ENCODE peak calls at places on chromosomes 5 and 9, in four cellular contexts. J is AG04449, G is GM12865, Y is fibroblast of lung. M is an unnamed sample.

GRCh38 chr9:120402741-120403542 is 177.0 kb downstream of the CDK5RAP2 start:
- DNase-seq in J (peak), Y (peak), G (no peak), M (no peak)

GRCh38 chr9:36992501-36993316 is 41.4 kb downstream of the PAX5 start:
- DNase-seq in J (no peak), Y (no peak), G (peak), M (no peak)

GRCh38 chr9:16421534-16421933 is 448.9 kb downstream of the BNC2 start:
- DNase-seq in J (no peak), Y (peak), G (peak), M (no peak)

GRCh38 chr5:142981886-142982820 is 212.0 kb downstream of the ARHGAP26 start:
- DNase-seq in J (no peak), G (no peak), Y (peak), M (no peak)

GRCh38 chr9:37574241-37574721 is 1.9 kb downstream of the FBXO10 start:
- DNase-seq in G (no peak), Y (peak), J (no peak), M (no peak)

GRCh38 chr5:56908942-56909293 is 478 bp upstream of the SETD9 start:
- DNase-seq in G (no peak), J (no peak), Y (no peak), M (no peak)

GRCh38 chr5:149633671-149634350 is 52.5 kb downstream of the ARHGEF37 start:
- DNase-seq in Y (peak), J (no peak), G (no peak), M (no peak)

GRCh38 chr5:90940227-90940995 is 381.8 kb downstream of the ADGRV1 start:
- DNase-seq in G (peak), J (no peak), Y (peak), M (peak)

GRCh38 chr9:73906671-73907070 is 590.5 kb upstream of the RORB start:
- DNase-seq in G (no peak), Y (no peak), J (no peak), M (no peak)

GRCh38 chr5:129951039-129951438 is 46.8 kb downstream of the CHSY3 start:
- DNase-seq in Y (no peak), J (no peak), G (no peak), M (no peak)

GRCh38 chr5:157177935-157178334 is 2.7 kb upstream of the ITK start:
- DNase-seq in Y (no peak), G (no peak), J (no peak), M (no peak)

GRCh38 chr9:116499986-116500871 is 186.9 kb upstream of the TRIM32 start:
- DNase-seq in G (no peak), Y (peak), J (no peak), M (no peak)

GRCh38 chr5:169803077-169803981 is 166.3 kb downstream of the DOCK2 start:
- DNase-seq in Y (peak), G (no peak), J (peak), M (no peak)

GRCh38 chr5:95392593-95393182 is 1.5 kb downstream of the FAM81B start:
- DNase-seq in J (no peak), Y (peak), G (no peak), M (no peak)

GRCh38 chr5:119074419-119074818 is 3.5 kb downstream of the DMXL1 start:
- DNase-seq in G (peak), Y (no peak), J (no peak), M (peak)

GRCh38 chr5:148849461-148849860 is 23.1 kb downstream of the ADRB2 start:
- DNase-seq in J (no peak), Y (no peak), G (no peak), M (no peak)

GRCh38 chr9:18849910-18850677 is 182.9 kb downstream of the SAXO1 start:
- DNase-seq in J (no peak), Y (no peak), G (no peak), M (no peak)

GRCh38 chr9:132912131-132912530 is 32.3 kb downstream of the TSC1 start:
- DNase-seq in Y (no peak), J (no peak), G (no peak), M (no peak)

DNA sequence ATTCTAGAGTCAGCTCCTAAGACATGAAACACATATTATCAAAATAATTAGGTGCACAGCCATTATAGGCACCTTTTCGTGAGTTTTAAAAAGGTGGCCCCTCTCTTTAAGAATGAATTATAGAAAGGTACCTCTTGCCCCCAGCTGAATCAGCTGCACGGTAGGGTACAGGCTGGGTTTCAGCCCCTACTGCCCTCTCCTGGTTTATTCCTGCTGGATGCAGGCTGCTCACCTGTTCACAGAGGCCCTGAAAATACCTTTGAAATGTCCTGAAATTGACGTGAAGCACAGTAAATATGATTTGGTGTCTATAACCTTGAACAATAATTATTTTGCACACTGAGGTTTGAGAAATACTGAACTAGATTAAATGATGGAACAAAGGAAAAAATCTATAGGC is 504.8 kb upstream of the SGCD start:
- DNase-seq in Y (no peak), G (no peak), J (no peak), M (no peak)
- TF ChIP-seq CTCF in Y (no peak), G (no peak), J (no peak), M (no peak)

DNA sequence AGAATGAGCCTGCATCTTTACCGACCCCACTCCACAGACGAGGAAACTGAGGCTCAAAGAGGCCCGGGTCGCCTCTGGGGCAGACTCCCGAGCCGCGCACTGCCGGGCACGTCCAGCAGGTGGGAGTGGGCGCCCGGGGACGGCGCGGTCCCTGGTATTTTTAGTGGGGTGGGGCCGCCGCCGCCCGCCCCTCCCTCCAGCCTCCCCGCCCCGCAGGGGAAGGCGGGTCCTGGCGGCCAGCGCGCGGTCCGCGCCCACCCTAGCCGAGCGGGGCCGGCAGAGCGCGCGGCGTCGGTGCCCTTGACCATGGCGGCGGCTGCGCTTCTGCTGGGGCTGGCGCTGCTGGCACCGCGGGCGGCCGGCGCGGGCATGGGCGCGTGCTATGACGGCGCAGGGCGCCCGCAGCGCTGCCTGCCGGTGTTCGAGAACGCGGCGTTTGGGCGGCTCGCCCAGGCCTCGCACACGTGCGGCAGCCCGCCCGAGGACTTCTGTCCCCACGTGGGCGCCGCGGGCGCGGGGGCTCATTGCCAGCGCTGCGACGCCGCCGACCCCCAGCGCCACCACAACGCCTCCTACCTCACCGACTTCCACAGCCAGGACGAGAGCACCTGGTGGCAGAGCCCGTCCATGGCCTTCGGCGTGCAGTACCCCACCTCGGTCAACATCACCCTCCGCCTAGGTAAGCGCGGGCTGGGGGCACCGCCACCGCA is at the start of gene LAMC3:
- DNase-seq in J (no peak), Y (no peak), G (no peak), M (no peak)
- TF ChIP-seq CTCF in J (peak), Y (peak), G (no peak), M (no peak)

GRCh38 chr9:136665704-136666363 is 3.1 kb downstream of the EGFL7 start:
- DNase-seq in J (no peak), Y (no peak), G (no peak), M (no peak)
- TF ChIP-seq CTCF in J (no peak), Y (no peak), G (no peak), M (no peak)

GRCh38 chr9:3675964-3676363 is 150.2 kb upstream of the RFX3 start:
- DNase-seq in Y (no peak), G (no peak), J (no peak), M (no peak)

GRCh38 chr9:3672399-3672798 is 146.6 kb upstream of the RFX3 start:
- DNase-seq in G (no peak), Y (no peak), J (no peak), M (no peak)

GRCh38 chr9:3677541-3677940 is 151.7 kb upstream of the RFX3 start:
- DNase-seq in G (no peak), J (no peak), Y (no peak), M (no peak)

GRCh38 chr9:3676766-3677165 is 151.0 kb upstream of the RFX3 start:
- DNase-seq in J (no peak), G (no peak), Y (no peak), M (no peak)

DNA sequence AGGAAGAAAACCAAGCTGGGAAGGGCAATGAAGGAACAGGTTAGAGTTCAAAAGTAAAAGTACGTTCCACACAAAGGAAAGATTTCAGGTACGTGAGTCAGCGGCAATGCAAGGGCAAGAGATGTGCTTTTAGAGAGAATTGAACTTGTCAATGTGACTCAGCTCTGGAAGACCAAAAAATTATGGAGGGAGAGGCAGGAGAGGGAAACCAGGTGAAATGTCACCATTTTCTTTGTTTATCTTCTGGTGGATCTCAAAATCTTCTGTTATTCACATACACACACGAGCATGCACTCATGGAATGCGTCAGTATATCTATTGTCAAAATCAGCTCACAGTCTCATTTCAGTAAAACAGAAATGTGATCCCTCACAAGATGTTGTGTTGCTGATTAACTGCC is 148.8 kb upstream of the RFX3 start:
- DNase-seq in G (no peak), Y (no peak), J (no peak), M (no peak)
- TF ChIP-seq CTCF in G (no peak), Y (no peak), J (no peak), M (no peak)

M was measured in GM10248.